ENCODE peak calls at places on chromosomes 2 and 18, in nine cellular contexts. S is A673; X is DND-41; V is CD8-positive, alpha-beta memory T cell; E is gastrocnemius medialis; C is BE2C; B is heart right ventricle; A is left ventricle myocardium inferior; R is RWPE2. W is an unnamed sample. For H3K9me3 and H3K4me1, the result is how much of the 10 kb centered on the place peaks cover.

GRCh38 chr18:58682429-58683069 is 11.3 kb downstream of the MALT1 start:
- DNase-seq in S (peak), X (no peak), V (no peak), E (peak), C (peak), B (peak), A (peak), R (no peak), W (no peak)

GRCh38 chr2:85704800-85705679 is 10.9 kb downstream of the GNLY start:
- DNase-seq in S (no peak), X (no peak), V (no peak), E (no peak), C (no peak), B (no peak), A (no peak), R (no peak), W (no peak)

GRCh38 chr2:223688094-223688835 is 86.1 kb upstream of the SCG2 start:
- DNase-seq in S (no peak), X (no peak), V (no peak), E (no peak), C (peak), B (no peak), A (no peak), R (no peak), W (no peak)

GRCh38 chr2:54839526-54840255 is 116.2 kb downstream of the EML6 start:
- DNase-seq in S (peak), X (no peak), V (no peak), E (no peak), C (no peak), B (no peak), A (no peak), R (no peak), W (no peak)

GRCh38 chr2:49972699-49973098 is 818.4 kb upstream of the FSHR start:
- DNase-seq in S (no peak), X (no peak), V (no peak), E (no peak), C (peak), B (no peak), A (no peak), R (no peak), W (no peak)

GRCh38 chr2:48852938-48853337 is 97.4 kb upstream of the LHCGR start:
- DNase-seq in S (no peak), X (no peak), V (no peak), E (no peak), C (no peak), B (no peak), A (no peak), R (no peak), W (no peak)

GRCh38 chr2:54000524-54000923 is 29.7 kb upstream of the PSME4 start:
- DNase-seq in S (no peak), X (no peak), V (no peak), E (no peak), C (no peak), B (no peak), A (no peak), R (no peak), W (no peak)

GRCh38 chr2:127661072-127661618 is 14.2 kb downstream of the LIMS2 start:
- DNase-seq in S (no peak), X (no peak), V (no peak), E (no peak), C (peak), B (peak), A (no peak), R (peak), W (no peak)

GRCh38 chr18:58998421-58999203 is 133.9 kb downstream of the ZNF532 start:
- DNase-seq in S (peak), X (no peak), V (no peak), E (peak), C (no peak), B (peak), A (peak), R (no peak), W (no peak)

GRCh38 chr2:238970553-238971081 is 122.7 kb downstream of the TWIST2 start:
- DNase-seq in S (peak), X (peak), V (peak), E (peak), C (peak), B (peak), A (peak), R (no peak), W (no peak)

GRCh38 chr18:7524786-7525185 is 42.3 kb upstream of the PTPRM start:
- DNase-seq in S (no peak), X (no peak), V (no peak), E (no peak), C (no peak), B (no peak), A (no peak), R (no peak), W (no peak)

GRCh38 chr2:47225061-47225783 is 70.1 kb upstream of the STPG4 start:
- DNase-seq in S (no peak), X (no peak), V (no peak), E (peak), C (peak), B (peak), A (peak), R (peak), W (no peak)

GRCh38 chr2:197464180-197464579 is 10.8 kb downstream of the COQ10B start:
- DNase-seq in S (no peak), X (no peak), V (no peak), E (no peak), C (no peak), B (no peak), A (no peak), R (no peak), W (no peak)

GRCh38 chr18:78992041-78992735 is 12.6 kb downstream of the SALL3 start:
- DNase-seq in S (no peak), X (no peak), V (no peak), E (no peak), C (no peak), B (no peak), A (no peak), R (no peak), W (no peak)

GRCh38 chr2:217501887-217502286 is 500.9 kb downstream of the TNS1 start:
- DNase-seq in S (no peak), X (no peak), V (no peak), E (no peak), C (no peak), B (no peak), A (no peak), R (no peak), W (no peak)

GRCh38 chr2:26850565-26850964 is 2.6 kb downstream of the DPYSL5 start:
- DNase-seq in S (no peak), X (no peak), V (no peak), E (no peak), C (no peak), B (no peak), A (no peak), R (no peak), W (no peak)

GRCh38 chr2:89820248-89820647 is 1128.8 kb downstream of the RPIA start:
- DNase-seq in S (no peak), X (no peak), V (no peak), E (no peak), C (no peak), B (no peak), A (no peak), R (no peak), W (no peak)

GRCh38 chr2:47056875-47057731 is 98.0 kb downstream of the STPG4 start:
- DNase-seq in S (peak), X (no peak), V (no peak), E (peak), C (peak), B (peak), A (peak), R (no peak), W (no peak)

GRCh38 chr2:75481041-75481836 is 79.5 kb downstream of the EVA1A start:
- DNase-seq in S (peak), X (peak), V (no peak), E (no peak), C (no peak), B (no peak), A (no peak), R (no peak), W (no peak)

GRCh38 chr18:46596119-46596518 is 60.9 kb downstream of the LOXHD1 start:
- DNase-seq in S (peak), X (no peak), V (no peak), E (no peak), C (no peak), B (no peak), A (no peak), R (no peak), W (no peak)

GRCh38 chr2:100988630-100989417 is 13.3 kb upstream of the RPL31 start:
- DNase-seq in S (no peak), X (no peak), V (no peak), E (no peak), C (no peak), B (no peak), A (no peak), R (no peak), W (no peak)

GRCh38 chr18:23631746-23632145 is 31.0 kb downstream of the ANKRD29 start:
- DNase-seq in S (no peak), X (no peak), V (no peak), E (no peak), C (peak), B (no peak), A (no peak), R (no peak), W (no peak)

GRCh38 chr18:59783138-59783537 is 85.9 kb upstream of the CCBE1 start:
- DNase-seq in S (peak), X (peak), V (no peak), E (no peak), C (peak), B (no peak), A (no peak), R (no peak), W (no peak)

GRCh38 chr2:35989523-35989922 is 366.1 kb upstream of the CRIM1 start:
- DNase-seq in S (no peak), X (no peak), V (no peak), E (no peak), C (no peak), B (no peak), A (no peak), R (no peak), W (no peak)

GRCh38 chr2:10490806-10491291 is 42.7 kb upstream of the ODC1 start:
- DNase-seq in S (no peak), X (no peak), V (no peak), E (no peak), C (no peak), B (no peak), A (no peak), R (no peak), W (no peak)

GRCh38 chr2:229489016-229489415 is 217.9 kb upstream of the PID1 start:
- DNase-seq in S (no peak), X (no peak), V (no peak), E (peak), C (no peak), B (no peak), A (no peak), R (peak), W (no peak)

GRCh38 chr2:31660165-31660564 is 79.4 kb upstream of the SRD5A2 start:
- DNase-seq in S (no peak), X (no peak), V (no peak), E (no peak), C (no peak), B (no peak), A (no peak), R (no peak), W (no peak)

GRCh38 chr2:88714667-88715066 is 23.2 kb downstream of the RPIA start:
- DNase-seq in S (no peak), X (no peak), V (no peak), E (no peak), C (no peak), B (no peak), A (no peak), R (no peak), W (no peak)
- H3K9me3 ChIP-seq in S (under half), X (under half), V (under half), E (under half), C (under half), B (under half), A (under half), R (under half), W (under half)

DNA sequence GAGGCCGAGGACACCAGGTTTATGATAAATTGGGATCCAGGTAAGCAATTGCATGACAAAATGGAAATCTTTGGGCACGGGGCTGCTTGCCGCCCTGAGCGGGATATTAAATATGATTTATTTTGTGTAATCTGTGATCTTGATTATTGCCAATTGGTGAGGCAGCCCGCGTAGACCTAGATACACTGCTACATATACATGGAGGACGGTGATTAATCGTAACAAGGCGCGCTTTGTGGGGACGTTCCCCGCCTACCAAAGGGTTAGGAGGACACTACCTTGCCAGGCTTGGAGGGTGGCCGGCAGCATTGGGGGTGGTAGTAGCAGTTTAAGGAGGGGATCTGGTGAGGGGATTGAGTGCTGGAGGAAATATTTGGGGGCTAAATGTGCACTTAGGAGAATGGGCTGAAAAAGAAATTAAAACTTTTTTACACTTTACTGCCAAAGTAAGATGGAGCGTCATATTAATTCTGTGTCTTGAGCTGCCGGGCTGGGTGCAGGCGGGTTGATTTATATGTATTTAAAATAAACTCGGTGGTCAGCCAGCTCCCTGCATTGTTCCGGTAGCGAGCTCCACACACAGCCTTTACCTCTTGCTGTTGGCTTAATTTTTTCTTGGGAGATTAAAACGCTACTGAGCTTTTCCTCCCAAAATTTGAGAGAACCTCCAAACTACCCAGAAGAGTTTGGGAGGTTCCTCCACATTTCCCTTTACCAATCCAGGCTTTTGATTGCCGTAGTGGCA is 4.1 kb downstream of the HOXD3 start:
- DNase-seq in S (no peak), X (no peak), V (no peak), E (no peak), C (no peak), B (no peak), A (no peak), R (no peak), W (no peak)
- H3K4me3 ChIP-seq in S (no peak), X (no peak), V (no peak), E (no peak), C (no peak), B (no peak), A (no peak), R (no peak), W (no peak)

GRCh38 chr2:98482362-98482761 is 37.7 kb downstream of the INPP4A start:
- DNase-seq in S (no peak), X (no peak), V (no peak), E (no peak), C (no peak), B (no peak), A (no peak), R (no peak), W (no peak)
- H3K4me1 ChIP-seq in S (under half), X (under half), V (half or more), E (under half), C (under half), B (half or more), A (half or more), R (under half), W (half or more)

GRCh38 chr2:63056309-63057065 is 5.9 kb downstream of the OTX1 start:
- DNase-seq in S (no peak), X (no peak), V (no peak), E (no peak), C (peak), B (no peak), A (peak), R (no peak), W (no peak)
- H3K9me3 ChIP-seq in S (under half), X (under half), V (under half), E (under half), C (under half), B (under half), A (under half), R (under half), W (under half)

W was measured in CD4-positive, alpha-beta memory T cell.